ENCODE peak calls at places on chromosomes 12 and 14, in seven cellular contexts. J is prostate gland, S is stomach, P is IMR-90, Q is H1, K is breast epithelium, V is body of pancreas. N is an unnamed sample.

GRCh38 chr14:56199095-56199975 is 81.1 kb downstream of the PELI2 start:
- DNase-seq in J (no peak), Q (no peak), P (peak), S (no peak), V (no peak), K (no peak), N (peak)

GRCh38 chr14:100106260-100106659 is 41.0 kb downstream of the EVL start:
- DNase-seq in P (no peak), J (no peak), S (no peak), Q (no peak), K (no peak), V (no peak), N (no peak)

GRCh38 chr12:115736360-115736759 is 541.1 kb downstream of the MED13L start:
- DNase-seq in P (no peak), J (no peak), V (no peak), S (no peak), K (no peak), Q (no peak), N (no peak)

GRCh38 chr12:67534046-67534445 is 114.5 kb upstream of the DYRK2 start:
- DNase-seq in Q (no peak), V (no peak), S (no peak), P (no peak), K (no peak), J (no peak), N (no peak)

GRCh38 chr14:28294834-28295440 is 471.6 kb upstream of the FOXG1 start:
- DNase-seq in J (no peak), Q (no peak), V (no peak), S (no peak), P (no peak), K (no peak), N (no peak)

GRCh38 chr12:43094886-43095285 is 457.1 kb downstream of the ADAMTS20 start:
- DNase-seq in S (no peak), K (no peak), P (peak), V (no peak), Q (no peak), J (no peak), N (no peak)

GRCh38 chr12:52119398-52120254 is 40.1 kb downstream of the SMIM41 start:
- DNase-seq in V (peak), J (no peak), Q (peak), S (peak), K (no peak), P (no peak), N (peak)

GRCh38 chr12:65765436-65765813 is 58.9 kb upstream of the HMGA2 start:
- DNase-seq in P (peak), K (no peak), J (no peak), V (no peak), Q (no peak), S (no peak), N (no peak)

GRCh38 chr14:65613251-65613650 is 200.7 kb downstream of the FUT8 start:
- DNase-seq in P (no peak), V (no peak), K (no peak), S (no peak), J (no peak), Q (no peak), N (no peak)

GRCh38 chr12:48901278-48901677 is 24.0 kb downstream of the FKBP11 start:
- DNase-seq in J (no peak), S (no peak), P (peak), V (no peak), Q (no peak), K (no peak), N (no peak)

GRCh38 chr14:68568907-68569545 is 223.8 kb downstream of the ZFP36L1 start:
- DNase-seq in V (no peak), P (no peak), S (no peak), J (no peak), Q (no peak), K (no peak), N (no peak)

GRCh38 chr12:28966049-28966778 is 182.9 kb upstream of the FAR2 start:
- DNase-seq in S (peak), K (peak), P (peak), Q (no peak), J (peak), V (peak), N (no peak)

GRCh38 chr12:79409562-79409961 is 281.2 kb downstream of the PAWR start:
- DNase-seq in S (no peak), J (no peak), K (peak), Q (no peak), P (peak), V (no peak), N (no peak)

GRCh38 chr12:8992086-8992409 is 2.7 kb downstream of the KLRG1 start:
- DNase-seq in V (no peak), K (no peak), S (no peak), Q (no peak), P (no peak), J (no peak), N (no peak)

GRCh38 chr12:9951026-9951652 is 19.0 kb upstream of the CLEC2A start:
- DNase-seq in V (no peak), K (no peak), Q (no peak), S (no peak), P (no peak), J (no peak), N (no peak)

GRCh38 chr14:71371711-71372396 is 464.6 kb downstream of the PCNX1 start:
- DNase-seq in Q (no peak), K (no peak), V (no peak), P (peak), S (no peak), J (no peak), N (peak)

GRCh38 chr14:33978892-33979612 is 28.2 kb upstream of the EGLN3 start:
- DNase-seq in K (no peak), V (no peak), J (no peak), S (no peak), P (no peak), Q (no peak), N (no peak)

GRCh38 chr12:57165741-57166140 is 18.3 kb upstream of the LRP1-AS start:
- DNase-seq in V (no peak), J (no peak), S (no peak), P (no peak), K (no peak), Q (no peak), N (peak)

GRCh38 chr14:51626788-51627187 is 24.9 kb upstream of the FRMD6 start:
- DNase-seq in J (no peak), Q (no peak), V (no peak), K (no peak), S (no peak), P (no peak), N (no peak)

GRCh38 chr12:66636771-66637170 is 42.1 kb downstream of the GRIP1 start:
- DNase-seq in Q (no peak), K (no peak), P (no peak), S (peak), V (peak), J (no peak), N (no peak)

GRCh38 chr12:121400332-121401139 is 618 bp downstream of the RNF34 start:
- DNase-seq in Q (no peak), J (peak), V (no peak), S (peak), K (peak), P (peak), N (peak)

GRCh38 chr14:103519837-103520212 is 2.8 kb downstream of the CKB start:
- DNase-seq in V (peak), P (no peak), Q (no peak), J (no peak), K (no peak), S (peak), N (no peak)

GRCh38 chr14:73776194-73776537 is 62.0 kb upstream of the PNMA1 start:
- DNase-seq in P (no peak), Q (no peak), S (no peak), K (no peak), J (no peak), V (no peak), N (no peak)

GRCh38 chr14:95496690-95497241 is 19.7 kb downstream of the SYNE3 start:
- DNase-seq in P (peak), S (no peak), K (no peak), V (no peak), J (no peak), Q (no peak), N (no peak)

GRCh38 chr12:108839011-108839889 is 18.1 kb downstream of the SSH1 start:
- DNase-seq in V (peak), P (peak), S (no peak), J (peak), Q (no peak), K (peak), N (no peak)

GRCh38 chr12:91718326-91718725 is 427.3 kb downstream of the BTG1 start:
- DNase-seq in S (no peak), K (no peak), V (no peak), Q (no peak), P (no peak), J (no peak), N (no peak)

GRCh38 chr14:74275265-74275841 is 27.4 kb downstream of the ABCD4 start:
- DNase-seq in V (no peak), Q (no peak), S (no peak), K (peak), J (no peak), P (peak), N (peak)

GRCh38 chr14:97319691-97320090 is 522.5 kb downstream of the VRK1 start:
- DNase-seq in P (no peak), J (no peak), Q (no peak), V (no peak), K (no peak), S (no peak), N (no peak)

GRCh38 chr14:60482743-60483142 is 3.1 kb downstream of the C14orf39 start:
- DNase-seq in Q (no peak), K (no peak), V (no peak), P (peak), J (no peak), S (no peak), N (no peak)

GRCh38 chr12:1595690-1596347 is 1.4 kb upstream of the FBXL14 start:
- DNase-seq in J (no peak), Q (no peak), K (no peak), V (no peak), S (no peak), P (peak), N (no peak)
- TF ChIP-seq POLR2A in J (no peak), Q (no peak), K (no peak), V (no peak), S (no peak), P (no peak), N (no peak)

GRCh38 chr12:102514696-102515095 is 34.3 kb upstream of the IGF1 start:
- DNase-seq in J (no peak), K (no peak), P (no peak), V (no peak), S (no peak), Q (no peak), N (no peak)
- TF ChIP-seq POLR2A in J (no peak), K (no peak), P (no peak), V (no peak), S (no peak), Q (no peak), N (no peak)

DNA sequence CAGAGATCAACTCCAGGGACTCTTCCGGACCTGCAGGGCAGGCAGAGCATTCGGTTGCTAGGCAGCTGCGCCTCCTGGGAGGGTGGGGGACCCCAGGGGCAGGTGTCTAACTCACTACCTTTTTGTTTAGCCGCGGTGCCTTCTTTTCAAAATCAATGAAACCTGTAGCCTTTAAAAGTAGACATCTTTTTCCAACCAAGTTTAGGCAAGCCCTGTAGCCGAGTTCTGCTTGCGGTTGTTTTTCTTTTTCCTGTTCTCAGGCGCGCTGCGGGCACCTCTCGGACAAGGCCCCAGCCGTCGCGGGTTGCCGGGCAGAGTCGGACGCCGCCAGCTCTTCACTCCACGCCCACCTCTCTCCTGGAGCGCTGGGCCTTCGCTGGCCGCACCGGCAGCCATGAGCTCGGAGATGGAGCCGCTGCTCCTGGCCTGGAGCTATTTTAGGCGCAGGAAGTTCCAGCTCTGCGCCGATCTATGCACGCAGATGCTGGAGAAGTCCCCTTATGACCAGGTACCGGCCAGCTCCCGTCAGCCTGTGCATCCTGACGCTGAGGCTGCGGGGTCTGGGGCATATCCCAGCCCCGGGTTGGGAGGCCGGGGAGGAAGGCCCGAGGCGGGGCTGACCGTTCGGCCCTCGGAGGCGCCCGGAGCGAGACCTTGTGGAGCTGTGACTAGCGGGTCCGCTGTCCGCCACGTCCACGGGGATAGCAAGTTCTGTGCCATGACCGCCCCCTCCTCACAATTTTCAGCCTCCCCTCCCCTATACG is at the start of gene TTC8:
- DNase-seq in V (peak), K (peak), Q (peak), S (peak), P (peak), J (peak), N (peak)
- TF ChIP-seq POLR2A in V (peak), K (peak), Q (peak), S (no peak), P (peak), J (peak), N (peak)

GRCh38 chr12:6662906-6663742 is at the start of gene ING4:
- DNase-seq in V (peak), Q (peak), P (peak), K (peak), J (peak), S (peak), N (peak)
- TF ChIP-seq POLR2A in V (peak), Q (peak), P (peak), K (no peak), J (peak), S (no peak), N (no peak)

GRCh38 chr14:35121026-35121886 is 534 bp downstream of the PPP2R3C start:
- DNase-seq in V (no peak), J (no peak), P (no peak), K (no peak), S (no peak), Q (no peak), N (peak)
- TF ChIP-seq POLR2A in V (no peak), J (peak), P (no peak), K (no peak), S (no peak), Q (no peak), N (no peak)

GRCh38 chr14:64387738-64388532 is at the start of gene MTHFD1:
- DNase-seq in K (peak), Q (peak), V (peak), S (peak), J (peak), P (peak), N (peak)

GRCh38 chr14:64387232-64387737 is 868 bp upstream of the MTHFD1 start:
- DNase-seq in S (no peak), V (no peak), Q (no peak), P (peak), K (peak), J (peak), N (no peak)

GRCh38 chr14:64391113-64391725 is 3.1 kb downstream of the MTHFD1 start:
- DNase-seq in V (no peak), J (no peak), Q (peak), S (no peak), K (no peak), P (no peak), N (no peak)

GRCh38 chr14:64391986-64392385 is 3.8 kb downstream of the MTHFD1 start:
- DNase-seq in P (no peak), S (no peak), J (no peak), Q (no peak), V (no peak), K (no peak), N (no peak)

DNA sequence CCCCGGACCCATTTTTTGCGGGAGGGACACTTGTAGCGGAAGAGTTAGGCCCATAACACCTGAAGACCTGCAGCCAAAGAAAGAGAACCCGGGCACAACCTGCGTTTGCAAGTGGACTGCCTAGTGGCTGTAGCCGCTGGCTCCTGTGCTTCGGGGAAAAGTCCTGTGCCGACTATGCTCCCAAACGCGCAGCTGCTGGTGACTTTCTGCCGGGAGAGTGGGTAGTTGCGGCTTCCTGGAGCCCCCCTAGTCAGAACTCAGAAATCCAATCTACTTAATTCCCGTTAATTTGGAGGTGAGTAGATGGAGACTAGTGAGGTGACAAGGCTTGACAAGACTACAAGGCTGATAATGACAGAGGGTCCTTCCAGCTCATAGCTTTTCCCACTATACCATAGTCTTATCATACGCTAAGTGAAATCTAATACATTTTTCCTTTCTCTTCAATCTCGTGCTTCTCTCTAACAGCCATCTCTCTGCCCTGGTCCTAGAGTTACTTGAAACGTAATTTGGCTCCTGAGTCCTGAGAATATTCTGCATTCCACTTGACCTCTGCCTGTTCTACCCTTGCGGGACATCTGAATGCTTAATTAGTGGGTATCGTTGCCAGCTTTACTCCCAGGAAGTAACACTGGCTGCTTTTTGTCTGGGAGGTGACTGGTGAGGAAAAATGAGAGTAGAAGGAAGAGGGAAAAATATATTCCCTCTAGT is 535 bp downstream of the MTHFD1 start:
- DNase-seq in K (no peak), S (peak), V (peak), J (peak), Q (no peak), P (peak), N (no peak)
- TF ChIP-seq POLR2A in K (no peak), S (no peak), V (no peak), J (no peak), Q (no peak), P (no peak), N (no peak)

DNA sequence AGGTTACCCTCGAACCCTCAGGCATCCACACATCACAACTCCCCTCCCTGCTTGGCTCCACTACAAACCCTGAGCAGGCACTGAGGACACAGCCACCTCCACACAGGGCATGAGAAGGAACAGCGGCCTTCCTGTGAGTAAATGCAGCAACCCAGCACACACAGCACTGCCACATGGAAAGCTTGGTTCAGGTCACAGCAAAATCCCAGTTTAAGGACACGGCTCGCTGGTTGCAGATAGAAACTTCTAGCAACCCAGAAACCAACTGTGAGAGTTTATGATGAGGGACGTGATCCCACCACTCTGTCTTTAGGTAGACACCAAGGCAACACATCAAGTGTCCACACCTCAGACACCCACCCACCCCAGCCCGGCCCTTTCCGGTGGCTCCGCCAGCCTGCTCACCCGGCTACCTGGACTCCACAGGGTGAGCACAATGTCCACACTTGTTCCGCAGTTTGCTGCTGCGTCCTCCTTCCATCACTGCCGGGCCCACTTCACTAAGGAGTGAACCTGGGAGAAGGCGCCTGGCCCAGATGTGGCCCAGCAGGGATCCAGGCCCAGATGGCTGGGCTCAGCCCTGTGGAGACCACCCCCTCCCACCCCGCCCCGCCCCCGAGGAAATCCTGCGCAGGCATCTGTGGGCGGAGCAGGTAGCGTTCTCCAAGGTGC is 13.2 kb downstream of the CDCA4 start:
- DNase-seq in P (no peak), V (no peak), S (no peak), K (no peak), J (no peak), Q (no peak), N (no peak)
- TF ChIP-seq POLR2A in P (no peak), V (no peak), S (no peak), K (no peak), J (no peak), Q (no peak), N (no peak)